ENCODE peak calls at places on chromosomes 4 and X, in seven cellular contexts. U, X, M, B, S, Q and Y are unnamed samples.

GRCh38 chr4:10162341-10163000 is 45.9 kb upstream of the WDR1 start:
- DNase-seq in B (no peak), M (no peak), U (no peak), X (no peak), S (no peak), Q (no peak), Y (no peak)

GRCh38 chr4:130336585-130337217 is 1240.7 kb downstream of the C4orf33 start:
- DNase-seq in X (no peak), S (peak; percentile 44), M (no peak), U (peak; percentile 27), B (no peak), Q (no peak), Y (no peak)

GRCh38 chr4:110639207-110640092 is 16.6 kb upstream of the PITX2 start:
- DNase-seq in B (no peak), U (no peak), X (no peak), M (no peak), S (no peak), Q (no peak), Y (no peak)

GRCh38 chrX:70422886-70423336 is at the start of gene GDPD2:
- DNase-seq in S (no peak), X (no peak), M (no peak), B (no peak), Q (no peak), U (peak; percentile 52), Y (no peak)

GRCh38 chrX:119235872-119236598 is at the start of gene PGRMC1:
- DNase-seq in Q (peak; percentile 11), X (peak; percentile 87), M (peak; percentile 82), S (peak; percentile 80), U (peak; percentile 86), B (peak; percentile 90), Y (peak; percentile 82)

GRCh38 chrX:38341442-38341841 is 11.0 kb upstream of the OTC start:
- DNase-seq in B (no peak), M (no peak), U (no peak), S (no peak), Q (no peak), X (no peak), Y (no peak)

GRCh38 chr4:95293014-95293413 is 255.8 kb downstream of the UNC5C start:
- DNase-seq in S (peak; percentile 72), Q (no peak), B (no peak), M (peak; percentile 24), U (no peak), X (no peak), Y (no peak)

GRCh38 chr4:176794151-176794550 is 1.4 kb upstream of the VEGFC start:
- DNase-seq in S (peak; percentile 92), M (no peak), X (no peak), U (no peak), B (no peak), Q (no peak), Y (no peak)

GRCh38 chr4:113169368-113169767 is 119.9 kb downstream of the ANK2 start:
- DNase-seq in Q (no peak), S (no peak), X (no peak), M (no peak), U (peak; percentile 26), B (no peak), Y (no peak)

GRCh38 chr4:159540501-159540900 is 437.6 kb downstream of the RAPGEF2 start:
- DNase-seq in U (no peak), X (no peak), B (no peak), S (no peak), M (no peak), Q (no peak), Y (no peak)

GRCh38 chr4:123943976-123944375 is 547.4 kb downstream of the SPRY1 start:
- DNase-seq in B (no peak), M (no peak), Q (no peak), U (no peak), X (no peak), S (no peak), Y (no peak)

GRCh38 chr4:17702666-17703065 is 78.8 kb downstream of the FAM184B start:
- DNase-seq in U (no peak), S (no peak), Q (no peak), B (no peak), X (no peak), M (no peak), Y (no peak)

GRCh38 chr4:128832253-128832641 is 22.7 kb downstream of the JADE1 start:
- DNase-seq in S (no peak), U (no peak), M (no peak), B (no peak), Q (no peak), X (no peak), Y (no peak)

GRCh38 chr4:48290146-48290772 is 20.6 kb upstream of the TEC start:
- DNase-seq in Q (no peak), B (no peak), U (peak; percentile 13), S (peak; percentile 22), X (no peak), M (no peak), Y (no peak)

GRCh38 chr4:2806392-2807355 is 13.8 kb downstream of the SH3BP2 start:
- DNase-seq in Q (no peak), S (peak; percentile 62), U (no peak), X (peak; percentile 69), M (no peak), B (peak; percentile 87), Y (peak; percentile 76)

GRCh38 chr4:109072595-109072994 is 229.9 kb downstream of the COL25A1 start:
- DNase-seq in M (no peak), U (no peak), B (no peak), S (no peak), Q (no peak), X (no peak), Y (no peak)

GRCh38 chr4:130985371-130985770 is 1889.4 kb downstream of the C4orf33 start:
- DNase-seq in B (no peak), Q (no peak), M (no peak), X (no peak), U (no peak), S (peak; percentile 74), Y (no peak)

GRCh38 chr4:139715721-139716391 is 50.2 kb downstream of the MGST2 start:
- DNase-seq in Q (no peak), X (no peak), M (no peak), S (no peak), B (no peak), U (no peak), Y (no peak)

GRCh38 chrX:21989415-21989814 is 42.7 kb upstream of the PHEX start:
- DNase-seq in U (no peak), M (no peak), S (no peak), X (no peak), B (no peak), Q (no peak), Y (no peak)

GRCh38 chr4:41189076-41189475 is 25.3 kb downstream of the APBB2 start:
- DNase-seq in U (no peak), M (no peak), Q (no peak), S (no peak), B (no peak), X (no peak), Y (no peak)

DNA sequence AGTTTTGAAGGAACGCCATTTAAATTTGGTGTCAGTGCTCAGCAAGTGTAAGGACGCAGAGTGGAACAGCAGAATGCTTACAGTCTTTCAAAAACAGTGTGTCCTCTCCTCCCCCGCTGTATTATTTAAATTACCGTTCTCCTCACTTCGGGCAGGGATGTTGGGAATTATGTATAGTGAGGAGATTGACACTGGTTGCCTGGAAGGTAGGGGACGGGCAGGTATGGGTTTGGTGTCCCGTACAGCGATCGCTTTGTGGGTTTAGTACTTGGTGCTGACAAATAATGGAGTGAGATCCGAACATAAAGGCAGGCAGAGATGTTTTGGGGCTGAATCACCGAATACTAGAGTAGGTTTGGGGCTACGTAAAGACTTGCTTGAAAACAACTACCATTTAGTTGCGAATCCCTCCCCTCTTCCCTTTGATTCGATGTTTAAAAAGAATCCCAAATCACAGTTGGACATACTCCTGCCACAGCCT is 2.1 kb upstream of the NKX3-2 start:
- DNase-seq in Q (no peak), M (no peak), S (no peak), X (no peak), U (no peak), B (no peak), Y (no peak)
- H3K4me1 ChIP-seq in Q (peaks cover 39% of the 10 kb centered on the region), M (peaks cover 65% of the 10 kb centered on the region), S (peaks cover 8% of the 10 kb centered on the region), X (no peaks in the 10 kb centered on the region), U (peaks cover 5% of the 10 kb centered on the region), B (peaks cover 39% of the 10 kb centered on the region), Y (peaks cover 24% of the 10 kb centered on the region)

GRCh38 chrX:10989386-10989785 is 121.7 kb upstream of the HCCS start:
- DNase-seq in U (peak; percentile 49), S (no peak), B (no peak), X (no peak), M (no peak), Q (no peak), Y (no peak)

GRCh38 chrX:10990418-10990817 is 120.7 kb upstream of the HCCS start:
- DNase-seq in Q (no peak), B (no peak), S (no peak), X (no peak), U (no peak), M (no peak), Y (no peak)

GRCh38 chrX:10992110-10992509 is 119.0 kb upstream of the HCCS start:
- DNase-seq in S (no peak), Q (no peak), X (no peak), B (no peak), M (no peak), U (no peak), Y (no peak)

GRCh38 chrX:10986616-10987015 is 124.5 kb upstream of the HCCS start:
- DNase-seq in S (no peak), M (no peak), Q (no peak), X (no peak), B (no peak), U (no peak), Y (no peak)

GRCh38 chrX:10988653-10989052 is 122.5 kb upstream of the HCCS start:
- DNase-seq in S (no peak), X (no peak), M (no peak), B (no peak), Q (no peak), U (no peak), Y (no peak)
- H3K4me1 ChIP-seq in S (no peaks in the 10 kb centered on the region), X (no peaks in the 10 kb centered on the region), M (no peaks in the 10 kb centered on the region), B (no peaks in the 10 kb centered on the region), Q (no peaks in the 10 kb centered on the region), U (no peaks in the 10 kb centered on the region), Y (no peaks in the 10 kb centered on the region)

GRCh38 chrX:8103655-8104054 is 67.4 kb downstream of the VCX2 start:
- DNase-seq in S (no peak), B (no peak), Q (no peak), U (no peak), X (no peak), M (no peak), Y (no peak)

DNA sequence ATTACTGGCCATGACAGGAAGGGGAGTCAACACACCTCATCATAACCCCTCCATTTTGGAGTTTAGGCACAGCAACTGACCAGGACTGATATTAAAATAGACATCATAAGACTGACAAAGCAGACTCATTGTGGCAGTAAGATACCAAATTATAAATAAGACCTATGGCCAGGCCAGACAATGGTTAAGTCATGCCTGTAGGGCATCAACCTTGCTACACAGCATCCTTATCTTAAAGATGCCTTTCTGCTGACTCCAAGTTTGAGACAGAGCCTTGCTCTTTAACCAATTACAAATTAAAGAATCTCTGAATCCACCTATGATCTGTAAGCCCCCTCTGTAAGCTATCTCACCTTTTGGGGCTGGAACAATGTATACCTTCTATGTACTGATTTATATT is 65.5 kb downstream of the VCX2 start:
- DNase-seq in Q (no peak), B (no peak), S (no peak), M (no peak), X (no peak), U (no peak), Y (no peak)
- H3K4me1 ChIP-seq in Q (no peaks in the 10 kb centered on the region), B (no peaks in the 10 kb centered on the region), S (no peaks in the 10 kb centered on the region), M (no peaks in the 10 kb centered on the region), X (no peaks in the 10 kb centered on the region), U (no peaks in the 10 kb centered on the region), Y (no peaks in the 10 kb centered on the region)

GRCh38 chr4:169659736-169660670 is 39.6 kb downstream of the CLCN3 start:
- DNase-seq in M (peak; percentile 79), U (peak; percentile 92), S (peak; percentile 97), X (peak; percentile 63), B (no peak), Q (peak; percentile 7), Y (no peak)
- H3K4me1 ChIP-seq in M (peaks cover 18% of the 10 kb centered on the region), U (peaks cover 44% of the 10 kb centered on the region), S (peaks cover 52% of the 10 kb centered on the region), X (no peaks in the 10 kb centered on the region), B (peaks cover 20% of the 10 kb centered on the region), Q (peaks cover 5% of the 10 kb centered on the region), Y (peaks cover 6% of the 10 kb centered on the region)